ENCODE peak calls at places on chromosomes 5 and 9, in ten cellular contexts. M is Peyer's patch, Y is PC-3, X is NB4, A is adrenal gland, J is left lung, K is cardiac muscle cell, T is GM06990, Q is dorsolateral prefrontal cortex, B is transverse colon. V is an unnamed sample.

GRCh38 chr9:11275158-11275695 is 662.4 kb upstream of the PTPRD start:
- DNase-seq in M (no peak), Y (no peak), X (no peak), A (no peak), J (no peak), K (no peak), T (no peak), Q (no peak), B (no peak), V (no peak)

GRCh38 chr5:39906146-39906545 is 481.4 kb upstream of the DAB2 start:
- DNase-seq in M (no peak), Y (peak; percentile 74), X (no peak), A (no peak), J (no peak), K (peak; percentile 63), T (no peak), Q (no peak), B (no peak), V (no peak)

GRCh38 chr5:119411291-119411934 is 40.9 kb upstream of the HSD17B4 start:
- DNase-seq in M (no peak), Y (peak; percentile 70), X (no peak), A (no peak), J (no peak), K (peak; percentile 53), T (no peak), Q (no peak), B (no peak), V (no peak)

GRCh38 chr9:1332161-1332560 is 282.0 kb downstream of the DMRT2 start:
- DNase-seq in M (no peak), Y (peak; percentile 54), X (no peak), A (no peak), J (no peak), K (no peak), T (no peak), Q (no peak), B (no peak), V (no peak)

GRCh38 chr5:88142801-88143692 is 125.6 kb downstream of the TMEM161B start:
- DNase-seq in M (no peak), Y (no peak), X (no peak), A (peak; percentile 62), J (no peak), K (peak; percentile 6), T (no peak), Q (peak; percentile 55), B (peak; percentile 21), V (no peak)

GRCh38 chr5:148831590-148832565 is 5.5 kb downstream of the ADRB2 start:
- DNase-seq in M (peak; percentile 54), Y (peak; percentile 60), X (peak; percentile 42), A (peak; percentile 26), J (no peak), K (no peak), T (peak; percentile 45), Q (no peak), B (no peak), V (no peak)

GRCh38 chr9:4328723-4329122 is 28.9 kb upstream of the GLIS3 start:
- DNase-seq in M (no peak), Y (no peak), X (no peak), A (no peak), J (no peak), K (no peak), T (no peak), Q (no peak), B (no peak), V (no peak)

GRCh38 chr5:112023766-112024165 is 266.8 kb upstream of the NREP start:
- DNase-seq in M (no peak), Y (no peak), X (no peak), A (no peak), J (no peak), K (no peak), T (no peak), Q (no peak), B (no peak), V (no peak)

GRCh38 chr5:32223972-32224608 is 50.0 kb upstream of the GOLPH3 start:
- DNase-seq in M (no peak), Y (peak; percentile 58), X (no peak), A (peak; percentile 21), J (no peak), K (peak; percentile 48), T (no peak), Q (no peak), B (no peak), V (no peak)

GRCh38 chr5:43413966-43414365 is 1.8 kb upstream of the CCL28 start:
- DNase-seq in M (no peak), Y (no peak), X (no peak), A (no peak), J (no peak), K (no peak), T (no peak), Q (no peak), B (no peak), V (no peak)
- H3K4me3 ChIP-seq in M (no peak overlapping the region), Y (no peak overlapping the region), X (no peak overlapping the region), A (no peak overlapping the region), J (no peak overlapping the region), K (no peak overlapping the region), T (no peak overlapping the region), Q (no peak overlapping the region), B (no peak overlapping the region), V (no peak overlapping the region)

GRCh38 chr9:136399176-136400037 is 563 bp downstream of the SNAPC4 start:
- DNase-seq in M (no peak), Y (peak; percentile 22), X (peak; percentile 42), A (peak; percentile 55), J (peak; percentile 85), K (peak; percentile 14), T (peak; percentile 61), Q (no peak), B (no peak), V (peak; percentile 52)

GRCh38 chr9:136400038-136400834 is at the start of gene SNAPC4:
- DNase-seq in M (peak; percentile 93), Y (peak; percentile 85), X (peak; percentile 89), A (peak; percentile 88), J (peak; percentile 98), K (peak; percentile 89), T (peak; percentile 94), Q (peak; percentile 78), B (peak; percentile 89), V (peak; percentile 92)

GRCh38 chr9:136396219-136396515 is 3.8 kb downstream of the SNAPC4 start:
- DNase-seq in M (no peak), Y (no peak), X (no peak), A (no peak), J (no peak), K (no peak), T (no peak), Q (no peak), B (no peak), V (no peak)

GRCh38 chr9:136397643-136398042 is 2.3 kb downstream of the SNAPC4 start:
- DNase-seq in M (no peak), Y (no peak), X (no peak), A (no peak), J (no peak), K (no peak), T (no peak), Q (no peak), B (no peak), V (no peak)

DNA sequence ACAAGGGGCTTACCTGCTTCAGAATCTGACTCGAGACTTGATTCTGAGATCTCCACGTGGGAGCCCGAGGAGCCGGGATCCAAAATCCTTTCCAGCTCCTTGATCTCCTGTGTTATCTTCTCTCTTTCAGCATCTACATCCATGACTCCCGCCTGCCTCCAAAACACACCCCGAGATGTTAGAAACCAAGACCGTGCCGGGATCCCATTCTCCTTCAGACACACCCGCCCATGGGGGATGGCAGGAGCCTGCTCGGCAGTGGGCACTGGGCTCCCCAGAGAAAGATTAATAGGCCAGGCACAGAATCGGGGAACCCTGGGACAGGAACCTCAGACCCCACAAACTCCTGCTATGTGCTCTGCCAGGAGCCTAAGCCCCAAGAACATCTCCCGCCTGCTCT is 1.7 kb downstream of the SNAPC4 start:
- DNase-seq in M (no peak), Y (no peak), X (no peak), A (no peak), J (no peak), K (no peak), T (no peak), Q (no peak), B (no peak), V (no peak)
- TF ChIP-seq CTCF in M (no peak), Y (no peak), X (no peak), A (no peak), J (no peak), K (no peak), T (no peak), Q (no peak), B (no peak), V (no peak)

GRCh38 chr9:97386265-97386633 is 25.6 kb upstream of the TDRD7 start:
- DNase-seq in M (peak; percentile 80), Y (no peak), X (no peak), A (no peak), J (no peak), K (no peak), T (no peak), Q (no peak), B (peak; percentile 46), V (no peak)
- H3K4me3 ChIP-seq in M (peak overlapping the region; percentile 38), Y (no peak overlapping the region), X (no peak overlapping the region), A (no peak overlapping the region), J (no peak overlapping the region), K (no peak overlapping the region), T (no peak overlapping the region), Q (no peak overlapping the region), B (no peak overlapping the region), V (no peak overlapping the region)

GRCh38 chr5:71596169-71596568 is 9.0 kb downstream of the MCCC2 start:
- DNase-seq in M (no peak), Y (no peak), X (no peak), A (no peak), J (no peak), K (no peak), T (no peak), Q (no peak), B (no peak), V (no peak)

GRCh38 chr5:71600783-71601182 is 13.6 kb downstream of the MCCC2 start:
- DNase-seq in M (no peak), Y (no peak), X (no peak), A (no peak), J (no peak), K (peak; percentile 1), T (no peak), Q (no peak), B (no peak), V (no peak)

GRCh38 chr5:71597001-71597400 is 9.9 kb downstream of the MCCC2 start:
- DNase-seq in M (no peak), Y (no peak), X (no peak), A (no peak), J (no peak), K (no peak), T (no peak), Q (no peak), B (no peak), V (no peak)

DNA sequence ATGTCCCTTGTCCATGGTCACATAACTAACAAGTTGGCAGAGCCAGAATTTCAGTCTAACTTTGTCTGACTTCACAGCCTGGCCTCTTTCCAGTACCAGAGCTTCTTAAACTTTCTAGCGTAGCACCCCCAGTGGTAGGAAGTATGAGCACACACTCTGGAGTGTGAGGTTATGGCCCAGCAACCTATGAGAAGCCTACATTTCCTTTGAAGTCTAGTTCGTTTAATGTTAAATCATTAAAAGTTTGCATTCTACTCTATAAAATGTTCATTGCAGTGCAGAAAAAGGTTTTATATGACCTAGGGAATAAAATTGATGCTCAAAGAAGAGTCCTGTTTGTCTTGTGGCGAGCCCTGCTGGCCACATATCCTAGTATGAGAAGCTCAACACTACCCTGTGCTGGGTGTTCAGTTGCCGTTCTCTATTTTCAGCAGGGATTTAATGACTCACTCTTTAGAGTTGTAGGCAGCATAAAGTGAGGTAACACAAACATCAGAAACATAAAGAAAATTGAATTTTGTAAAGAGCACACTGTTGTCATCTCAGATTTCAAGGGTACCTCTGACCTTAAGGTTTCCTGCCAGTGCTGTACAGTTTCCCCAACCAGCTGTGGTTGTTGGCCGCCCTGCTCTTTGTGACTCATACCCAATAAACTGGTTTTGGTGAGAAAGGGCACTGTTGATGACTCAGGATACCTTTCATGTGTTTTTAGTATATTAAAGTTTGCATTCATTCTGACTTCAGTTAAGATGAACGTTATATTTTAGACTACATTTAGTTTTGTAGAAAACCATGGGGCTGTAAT is 14.3 kb downstream of the MCCC2 start:
- DNase-seq in M (peak; percentile 75), Y (peak; percentile 95), X (peak; percentile 93), A (peak; percentile 90), J (no peak), K (peak; percentile 94), T (no peak), Q (no peak), B (peak; percentile 50), V (no peak)
- TF ChIP-seq CTCF in M (peak; percentile 41), Y (peak; percentile 73), X (peak; percentile 74), A (peak; percentile 57), J (peak; percentile 57), K (peak; percentile 74), T (peak; percentile 78), Q (peak; percentile 41), B (peak; percentile 41), V (peak; percentile 45)

V was measured in mucosa of descending colon.